ENCODE peak calls at places on chromosomes 16 and 17, in nine cellular contexts. One of them, this sample, is unnamed.

GRCh38 chr17:58947411-58948208 is 159.1 kb downstream of the TRIM37 start:
- DNase-seq in body of pancreas: no peak
- DNase-seq in tibial nerve: no peak
- DNase-seq in substantia nigra: no peak
- DNase-seq in RWPE1: no peak
- DNase-seq in left ventricle myocardium inferior: no peak
- DNase-seq in colonic mucosa: no peak
- DNase-seq in heart right ventricle: no peak
- DNase-seq in effector memory CD4-positive, alpha-beta T cell: no peak
- DNase-seq in this sample: no peak

GRCh38 chr16:82756283-82756599 is 129.5 kb downstream of the CDH13 start:
- DNase-seq in left ventricle myocardium inferior: no peak
- DNase-seq in substantia nigra: no peak
- DNase-seq in tibial nerve: no peak
- DNase-seq in colonic mucosa: no peak
- DNase-seq in RWPE1: no peak
- DNase-seq in effector memory CD4-positive, alpha-beta T cell: no peak
- DNase-seq in body of pancreas: no peak
- DNase-seq in heart right ventricle: no peak
- DNase-seq in this sample: no peak

GRCh38 chr17:80023261-80024205 is 12.1 kb downstream of the TBC1D16 start:
- DNase-seq in left ventricle myocardium inferior: no peak
- DNase-seq in heart right ventricle: peak
- DNase-seq in effector memory CD4-positive, alpha-beta T cell: no peak
- DNase-seq in colonic mucosa: no peak
- DNase-seq in substantia nigra: no peak
- DNase-seq in body of pancreas: no peak
- DNase-seq in tibial nerve: no peak
- DNase-seq in RWPE1: no peak
- DNase-seq in this sample: peak

GRCh38 chr17:5788266-5788900 is 204.1 kb upstream of the NLRP1 start:
- DNase-seq in substantia nigra: no peak
- DNase-seq in body of pancreas: no peak
- DNase-seq in heart right ventricle: no peak
- DNase-seq in left ventricle myocardium inferior: no peak
- DNase-seq in RWPE1: peak
- DNase-seq in tibial nerve: no peak
- DNase-seq in colonic mucosa: no peak
- DNase-seq in effector memory CD4-positive, alpha-beta T cell: no peak
- DNase-seq in this sample: no peak

GRCh38 chr17:64320613-64321553 is 57.8 kb upstream of the TEX2 start:
- DNase-seq in effector memory CD4-positive, alpha-beta T cell: peak
- DNase-seq in left ventricle myocardium inferior: peak
- DNase-seq in heart right ventricle: no peak
- DNase-seq in body of pancreas: peak
- DNase-seq in colonic mucosa: peak
- DNase-seq in RWPE1: peak
- DNase-seq in tibial nerve: peak
- DNase-seq in substantia nigra: no peak
- DNase-seq in this sample: peak

GRCh38 chr16:2152695-2153506 is 2.7 kb upstream of the TRAF7 start:
- DNase-seq in substantia nigra: no peak
- DNase-seq in colonic mucosa: peak
- DNase-seq in RWPE1: no peak
- DNase-seq in tibial nerve: no peak
- DNase-seq in heart right ventricle: no peak
- DNase-seq in body of pancreas: peak
- DNase-seq in effector memory CD4-positive, alpha-beta T cell: no peak
- DNase-seq in left ventricle myocardium inferior: no peak
- DNase-seq in this sample: peak

GRCh38 chr17:52930581-52930980 is 772.1 kb upstream of the CA10 start:
- DNase-seq in effector memory CD4-positive, alpha-beta T cell: no peak
- DNase-seq in RWPE1: no peak
- DNase-seq in heart right ventricle: no peak
- DNase-seq in tibial nerve: no peak
- DNase-seq in body of pancreas: no peak
- DNase-seq in substantia nigra: no peak
- DNase-seq in left ventricle myocardium inferior: no peak
- DNase-seq in colonic mucosa: no peak
- DNase-seq in this sample: no peak

GRCh38 chr17:80071116-80071980 is 30.0 kb upstream of the GAA start:
- DNase-seq in RWPE1: no peak
- DNase-seq in left ventricle myocardium inferior: peak
- DNase-seq in tibial nerve: peak
- DNase-seq in body of pancreas: peak
- DNase-seq in heart right ventricle: peak
- DNase-seq in colonic mucosa: peak
- DNase-seq in effector memory CD4-positive, alpha-beta T cell: no peak
- DNase-seq in substantia nigra: peak
- DNase-seq in this sample: peak

GRCh38 chr16:58127033-58127556 is 2.1 kb downstream of the CFAP20 start:
- DNase-seq in colonic mucosa: no peak
- DNase-seq in effector memory CD4-positive, alpha-beta T cell: no peak
- DNase-seq in left ventricle myocardium inferior: no peak
- DNase-seq in body of pancreas: peak
- DNase-seq in substantia nigra: no peak
- DNase-seq in RWPE1: no peak
- DNase-seq in heart right ventricle: no peak
- DNase-seq in tibial nerve: no peak
- DNase-seq in this sample: no peak

GRCh38 chr16:53893731-53894435 is 189.9 kb downstream of the FTO start:
- DNase-seq in colonic mucosa: peak
- DNase-seq in body of pancreas: no peak
- DNase-seq in heart right ventricle: no peak
- DNase-seq in effector memory CD4-positive, alpha-beta T cell: no peak
- DNase-seq in substantia nigra: no peak
- DNase-seq in tibial nerve: no peak
- DNase-seq in RWPE1: peak
- DNase-seq in left ventricle myocardium inferior: no peak
- DNase-seq in this sample: peak

GRCh38 chr17:67974598-67975066 is 21.6 kb downstream of the C17orf58 start:
- DNase-seq in RWPE1: no peak
- DNase-seq in heart right ventricle: no peak
- DNase-seq in effector memory CD4-positive, alpha-beta T cell: no peak
- DNase-seq in tibial nerve: no peak
- DNase-seq in colonic mucosa: peak
- DNase-seq in body of pancreas: no peak
- DNase-seq in left ventricle myocardium inferior: no peak
- DNase-seq in substantia nigra: no peak
- DNase-seq in this sample: no peak

GRCh38 chr17:79156463-79157095 is 82.0 kb downstream of the ENGASE start:
- DNase-seq in heart right ventricle: no peak
- DNase-seq in colonic mucosa: no peak
- DNase-seq in substantia nigra: no peak
- DNase-seq in RWPE1: no peak
- DNase-seq in effector memory CD4-positive, alpha-beta T cell: no peak
- DNase-seq in tibial nerve: no peak
- DNase-seq in body of pancreas: no peak
- DNase-seq in left ventricle myocardium inferior: no peak
- DNase-seq in this sample: no peak

GRCh38 chr17:5740937-5741336 is 156.6 kb upstream of the NLRP1 start:
- DNase-seq in effector memory CD4-positive, alpha-beta T cell: no peak
- DNase-seq in left ventricle myocardium inferior: no peak
- DNase-seq in RWPE1: no peak
- DNase-seq in substantia nigra: no peak
- DNase-seq in tibial nerve: no peak
- DNase-seq in colonic mucosa: no peak
- DNase-seq in heart right ventricle: no peak
- DNase-seq in body of pancreas: no peak
- DNase-seq in this sample: no peak

GRCh38 chr17:42566215-42566872 is 556 bp upstream of the MLX start:
- DNase-seq in RWPE1: no peak
- DNase-seq in body of pancreas: no peak
- DNase-seq in heart right ventricle: no peak
- DNase-seq in tibial nerve: no peak
- DNase-seq in left ventricle myocardium inferior: no peak
- DNase-seq in substantia nigra: no peak
- DNase-seq in effector memory CD4-positive, alpha-beta T cell: no peak
- DNase-seq in colonic mucosa: no peak
- DNase-seq in this sample: peak

GRCh38 chr16:11636172-11636721 is 32.0 kb upstream of the SNN start:
- DNase-seq in colonic mucosa: peak
- DNase-seq in left ventricle myocardium inferior: no peak
- DNase-seq in tibial nerve: no peak
- DNase-seq in body of pancreas: peak
- DNase-seq in effector memory CD4-positive, alpha-beta T cell: no peak
- DNase-seq in substantia nigra: no peak
- DNase-seq in RWPE1: peak
- DNase-seq in heart right ventricle: no peak
- DNase-seq in this sample: peak

GRCh38 chr16:13453325-13453724 is 466.6 kb upstream of the ERCC4 start:
- DNase-seq in body of pancreas: peak
- DNase-seq in heart right ventricle: no peak
- DNase-seq in colonic mucosa: no peak
- DNase-seq in effector memory CD4-positive, alpha-beta T cell: no peak
- DNase-seq in tibial nerve: no peak
- DNase-seq in RWPE1: peak
- DNase-seq in substantia nigra: no peak
- DNase-seq in left ventricle myocardium inferior: no peak
- DNase-seq in this sample: no peak

GRCh38 chr17:888998-889401 is 90.6 kb downstream of the NXN start:
- DNase-seq in body of pancreas: no peak
- DNase-seq in effector memory CD4-positive, alpha-beta T cell: no peak
- DNase-seq in colonic mucosa: no peak
- DNase-seq in RWPE1: no peak
- DNase-seq in heart right ventricle: no peak
- DNase-seq in left ventricle myocardium inferior: no peak
- DNase-seq in substantia nigra: no peak
- DNase-seq in tibial nerve: no peak
- DNase-seq in this sample: no peak

GRCh38 chr17:885971-886571 is 93.5 kb downstream of the NXN start:
- DNase-seq in body of pancreas: peak
- DNase-seq in substantia nigra: no peak
- DNase-seq in heart right ventricle: peak
- DNase-seq in effector memory CD4-positive, alpha-beta T cell: no peak
- DNase-seq in RWPE1: no peak
- DNase-seq in colonic mucosa: peak
- DNase-seq in left ventricle myocardium inferior: peak
- DNase-seq in tibial nerve: peak
- DNase-seq in this sample: peak

GRCh38 chr17:882827-883585 is 96.6 kb downstream of the NXN start:
- DNase-seq in effector memory CD4-positive, alpha-beta T cell: no peak
- DNase-seq in body of pancreas: peak
- DNase-seq in RWPE1: peak
- DNase-seq in substantia nigra: no peak
- DNase-seq in colonic mucosa: peak
- DNase-seq in left ventricle myocardium inferior: peak
- DNase-seq in heart right ventricle: peak
- DNase-seq in tibial nerve: peak
- DNase-seq in this sample: peak

GRCh38 chr17:883586-883962 is 96.0 kb downstream of the NXN start:
- DNase-seq in colonic mucosa: no peak
- DNase-seq in substantia nigra: no peak
- DNase-seq in left ventricle myocardium inferior: no peak
- DNase-seq in effector memory CD4-positive, alpha-beta T cell: no peak
- DNase-seq in RWPE1: no peak
- DNase-seq in heart right ventricle: no peak
- DNase-seq in tibial nerve: no peak
- DNase-seq in body of pancreas: no peak
- DNase-seq in this sample: no peak

DNA sequence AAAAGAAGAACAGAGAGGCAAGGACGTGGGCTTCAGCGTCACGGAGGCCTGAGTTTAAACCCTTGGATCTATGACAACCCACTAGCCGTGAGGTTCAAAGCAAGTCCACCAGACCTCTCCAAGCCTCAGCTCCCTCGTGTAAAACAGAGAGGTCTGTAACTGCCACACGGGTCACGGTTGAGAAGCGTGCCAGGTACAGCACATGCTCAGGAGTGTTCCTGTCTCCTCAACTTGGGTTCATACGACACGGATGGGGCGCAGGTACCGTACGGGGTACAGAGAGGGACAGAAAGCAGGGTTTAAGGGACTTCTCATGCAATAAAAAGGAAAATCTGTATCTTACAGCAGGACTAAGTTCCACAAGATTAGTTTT is 91.7 kb downstream of the NXN start:
- DNase-seq in body of pancreas: no peak
- DNase-seq in heart right ventricle: no peak
- DNase-seq in RWPE1: no peak
- DNase-seq in colonic mucosa: no peak
- DNase-seq in tibial nerve: no peak
- DNase-seq in effector memory CD4-positive, alpha-beta T cell: no peak
- DNase-seq in left ventricle myocardium inferior: no peak
- DNase-seq in substantia nigra: no peak
- DNase-seq in this sample: no peak
- H3K27ac ChIP-seq in body of pancreas: no peak
- H3K27ac ChIP-seq in heart right ventricle: no peak
- H3K27ac ChIP-seq in RWPE1: peak
- H3K27ac ChIP-seq in colonic mucosa: peak
- H3K27ac ChIP-seq in tibial nerve: peak
- H3K27ac ChIP-seq in effector memory CD4-positive, alpha-beta T cell: no peak
- H3K27ac ChIP-seq in left ventricle myocardium inferior: no peak
- H3K27ac ChIP-seq in substantia nigra: no peak
- H3K27ac ChIP-seq in this sample: peak

DNA sequence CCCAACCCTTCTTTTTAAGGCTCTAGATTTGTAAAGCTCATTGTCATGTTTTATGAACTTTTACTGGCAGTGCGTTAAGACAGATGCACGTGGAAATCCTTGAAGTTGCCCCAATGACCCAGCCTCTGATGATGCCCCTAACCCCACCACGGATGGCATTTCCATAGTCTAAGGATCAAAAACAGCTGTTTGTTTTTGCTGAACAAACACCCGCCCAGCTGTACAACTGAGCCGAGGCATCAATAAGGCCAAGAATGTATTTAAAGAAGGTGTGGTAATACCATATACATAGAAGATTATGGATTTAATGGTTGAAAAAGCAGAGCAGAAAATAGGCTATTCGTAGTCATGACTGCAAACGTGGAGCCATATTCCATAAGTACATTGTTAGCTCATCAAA is 83.7 kb downstream of the SALL1 start:
- DNase-seq in colonic mucosa: no peak
- DNase-seq in tibial nerve: no peak
- DNase-seq in effector memory CD4-positive, alpha-beta T cell: no peak
- DNase-seq in body of pancreas: no peak
- DNase-seq in RWPE1: no peak
- DNase-seq in heart right ventricle: no peak
- DNase-seq in left ventricle myocardium inferior: no peak
- DNase-seq in substantia nigra: no peak
- DNase-seq in this sample: no peak
- H3K27ac ChIP-seq in colonic mucosa: no peak
- H3K27ac ChIP-seq in tibial nerve: no peak
- H3K27ac ChIP-seq in effector memory CD4-positive, alpha-beta T cell: no peak
- H3K27ac ChIP-seq in body of pancreas: no peak
- H3K27ac ChIP-seq in RWPE1: no peak
- H3K27ac ChIP-seq in heart right ventricle: no peak
- H3K27ac ChIP-seq in left ventricle myocardium inferior: no peak
- H3K27ac ChIP-seq in substantia nigra: no peak
- H3K27ac ChIP-seq in this sample: no peak

GRCh38 chr17:51189628-51190027 is 23.4 kb downstream of the NME2 start:
- DNase-seq in left ventricle myocardium inferior: no peak
- DNase-seq in body of pancreas: no peak
- DNase-seq in heart right ventricle: no peak
- DNase-seq in substantia nigra: no peak
- DNase-seq in colonic mucosa: no peak
- DNase-seq in effector memory CD4-positive, alpha-beta T cell: no peak
- DNase-seq in tibial nerve: no peak
- DNase-seq in RWPE1: no peak
- DNase-seq in this sample: no peak
- H3K27ac ChIP-seq in left ventricle myocardium inferior: no peak
- H3K27ac ChIP-seq in body of pancreas: no peak
- H3K27ac ChIP-seq in heart right ventricle: no peak
- H3K27ac ChIP-seq in substantia nigra: no peak
- H3K27ac ChIP-seq in colonic mucosa: no peak
- H3K27ac ChIP-seq in effector memory CD4-positive, alpha-beta T cell: no peak
- H3K27ac ChIP-seq in tibial nerve: no peak
- H3K27ac ChIP-seq in RWPE1: no peak
- H3K27ac ChIP-seq in this sample: no peak

GRCh38 chr17:69574257-69575197 is 160.0 kb downstream of the MAP2K6 start:
- DNase-seq in left ventricle myocardium inferior: no peak
- DNase-seq in RWPE1: no peak
- DNase-seq in body of pancreas: no peak
- DNase-seq in heart right ventricle: no peak
- DNase-seq in effector memory CD4-positive, alpha-beta T cell: no peak
- DNase-seq in substantia nigra: no peak
- DNase-seq in tibial nerve: no peak
- DNase-seq in colonic mucosa: no peak
- DNase-seq in this sample: no peak
- H3K27ac ChIP-seq in left ventricle myocardium inferior: peak
- H3K27ac ChIP-seq in RWPE1: no peak
- H3K27ac ChIP-seq in body of pancreas: no peak
- H3K27ac ChIP-seq in heart right ventricle: peak
- H3K27ac ChIP-seq in effector memory CD4-positive, alpha-beta T cell: no peak
- H3K27ac ChIP-seq in substantia nigra: no peak
- H3K27ac ChIP-seq in tibial nerve: peak
- H3K27ac ChIP-seq in colonic mucosa: no peak
- H3K27ac ChIP-seq in this sample: no peak